ENCODE peak calls at places on chromosomes 1 and 21, in eight cellular contexts. K is hippocampal formation; X is DMS153; G is H54; Q is stomach; R is stimulated activated CD4-positive, alpha-beta T cell treated with anti-CD3 and anti-CD28 coated beads, TNF-alpha, amount 100 ng/mL, for 1 hour; B is activated gamma-delta T cell treated with Interleukin-2 at 50 U/mL for 16 hours; U is activated CD8-positive, alpha-beta memory T cell treated with anti-CD3 and anti-CD28 coated beads, Interleukin-2, amount 50 U/mL, for 48 hours. M is an unnamed sample.

GRCh38 chr1:85244271-85245053 is 15.0 kb downstream of the C1orf52 start:
- DNase-seq in U (no peak), X (no peak), R (no peak), G (no peak), B (no peak), K (no peak), Q (no peak), M (no peak)

GRCh38 chr1:19637606-19638005 is 6.5 kb upstream of the NBL1 start:
- DNase-seq in R (no peak), U (no peak), K (no peak), G (no peak), X (no peak), Q (no peak), B (no peak), M (no peak)

GRCh38 chr1:40944841-40945430 is 34.6 kb upstream of the CTPS1 start:
- DNase-seq in U (no peak), X (no peak), B (no peak), G (no peak), Q (peak), K (no peak), R (no peak), M (no peak)

GRCh38 chr1:84674021-84674420 is 16.2 kb downstream of the SSX2IP start:
- DNase-seq in K (no peak), R (no peak), Q (no peak), B (no peak), X (no peak), U (no peak), G (no peak), M (no peak)

GRCh38 chr1:107976431-107977215 is 11.6 kb upstream of the VAV3 start:
- DNase-seq in X (no peak), B (no peak), R (no peak), K (no peak), Q (no peak), G (no peak), U (no peak), M (no peak)

GRCh38 chr1:2014726-2015382 is 4.3 kb upstream of the GABRD start:
- DNase-seq in K (no peak), X (no peak), U (no peak), R (no peak), B (no peak), G (peak), Q (no peak), M (no peak)

GRCh38 chr1:115262886-115263285 is 75.2 kb downstream of the NGF start:
- DNase-seq in Q (no peak), U (no peak), K (no peak), X (no peak), G (no peak), R (no peak), B (no peak), M (no peak)

GRCh38 chr1:230236951-230237350 is 169.9 kb downstream of the GALNT2 start:
- DNase-seq in Q (no peak), K (no peak), U (no peak), X (no peak), B (no peak), R (no peak), G (no peak), M (no peak)

GRCh38 chr1:35886606-35887431 is 3.8 kb downstream of the AGO1 start:
- DNase-seq in G (no peak), U (no peak), K (no peak), Q (no peak), B (no peak), X (peak), R (no peak), M (no peak)

GRCh38 chr1:229971141-229971540 is 95.9 kb upstream of the GALNT2 start:
- DNase-seq in G (no peak), B (no peak), K (no peak), Q (no peak), R (no peak), X (no peak), U (no peak), M (no peak)

GRCh38 chr1:25004355-25004754 is 74.3 kb upstream of the RUNX3 start:
- DNase-seq in Q (no peak), K (no peak), U (no peak), X (no peak), R (no peak), G (no peak), B (no peak), M (no peak)

GRCh38 chr1:162171078-162171477 is 101.6 kb downstream of the NOS1AP start:
- DNase-seq in Q (no peak), R (no peak), G (peak), B (no peak), U (no peak), K (no peak), X (no peak), M (no peak)

GRCh38 chr1:41479000-41479807 is 5.3 kb downstream of the EDN2 start:
- DNase-seq in G (no peak), R (no peak), U (no peak), K (no peak), Q (no peak), B (no peak), X (no peak), M (no peak)

GRCh38 chr1:245154429-245155185 is at the start of gene KIF26B:
- DNase-seq in K (no peak), G (peak), X (peak), B (no peak), R (no peak), U (peak), Q (no peak), M (no peak)

GRCh38 chr1:74629283-74629682 is 44.3 kb downstream of the ERICH3 start:
- DNase-seq in Q (no peak), X (no peak), R (no peak), K (no peak), B (no peak), U (no peak), G (no peak), M (no peak)

GRCh38 chr1:21447311-21447710 is 7.4 kb downstream of the NBPF3 start:
- DNase-seq in G (no peak), X (no peak), R (no peak), Q (no peak), K (no peak), B (no peak), U (no peak), M (no peak)

GRCh38 chr1:197468581-197469175 is 200.6 kb downstream of the CRB1 start:
- DNase-seq in U (no peak), Q (no peak), B (no peak), K (no peak), G (no peak), R (no peak), X (no peak), M (no peak)

GRCh38 chr1:160219062-160219929 is 14.1 kb downstream of the PEA15 start:
- DNase-seq in X (peak), Q (peak), U (no peak), R (no peak), G (peak), B (no peak), K (peak), M (peak)

GRCh38 chr1:56916630-56917029 is 49.2 kb downstream of the C8B start:
- DNase-seq in U (no peak), R (no peak), X (no peak), Q (no peak), B (no peak), K (no peak), G (no peak), M (no peak)

GRCh38 chr1:64062941-64063581 is 140.4 kb upstream of the UBE2U start:
- DNase-seq in G (no peak), Q (no peak), R (no peak), U (no peak), B (no peak), K (no peak), X (no peak), M (no peak)

GRCh38 chr21:37784591-37785318 is 131.5 kb downstream of the KCNJ6 start:
- DNase-seq in G (no peak), Q (no peak), X (no peak), K (no peak), U (no peak), R (no peak), B (no peak), M (no peak)

GRCh38 chr1:211258310-211258755 is 833 bp upstream of the RCOR3 start:
- DNase-seq in Q (peak), U (peak), R (peak), B (peak), G (peak), X (peak), K (peak), M (peak)

GRCh38 chr1:109579044-109579443 is 30.6 kb downstream of the GNAI3 start:
- DNase-seq in K (no peak), G (no peak), U (no peak), Q (no peak), X (no peak), B (no peak), R (no peak), M (no peak)

GRCh38 chr1:161427733-161428516 is 60.2 kb upstream of the CFAP126 start:
- DNase-seq in X (no peak), Q (no peak), U (peak), R (no peak), K (no peak), G (peak), B (no peak), M (no peak)

GRCh38 chr1:170075186-170075585 is 691 bp upstream of the KIFAP3 start:
- DNase-seq in R (no peak), K (no peak), X (no peak), B (peak), G (no peak), U (no peak), Q (no peak), M (peak)

GRCh38 chr21:26280715-26281310 is 110.2 kb upstream of the APP start:
- DNase-seq in R (no peak), G (no peak), U (no peak), X (no peak), B (no peak), K (no peak), Q (no peak), M (no peak)

GRCh38 chr21:34669149-34669879 is 520 bp downstream of the CLIC6 start:
- DNase-seq in Q (peak), X (peak), G (no peak), B (peak), R (no peak), K (no peak), U (peak), M (no peak)

GRCh38 chr1:6167391-6168303 is 12.5 kb downstream of the CHD5 start:
- DNase-seq in R (no peak), Q (no peak), G (no peak), U (no peak), K (no peak), B (no peak), X (no peak), M (no peak)

GRCh38 chr1:108050911-108051624 is 86.1 kb upstream of the VAV3 start:
- DNase-seq in K (no peak), G (no peak), Q (no peak), U (no peak), R (no peak), X (no peak), B (no peak), M (no peak)

GRCh38 chr1:27652505-27652904 is 17.5 kb upstream of the FGR start:
- DNase-seq in B (no peak), G (no peak), Q (no peak), K (no peak), X (no peak), U (no peak), R (no peak), M (no peak)

GRCh38 chr1:78223417-78224215 is 177.8 kb downstream of the GIPC2 start:
- DNase-seq in U (no peak), X (no peak), K (no peak), G (no peak), R (no peak), Q (no peak), B (no peak), M (no peak)

GRCh38 chr1:19073311-19074186 is 117.1 kb upstream of the IFFO2 start:
- DNase-seq in G (no peak), Q (peak), U (no peak), R (no peak), K (no peak), B (no peak), X (no peak), M (no peak)

GRCh38 chr1:211603191-211603701 is 24.3 kb upstream of the SLC30A1 start:
- DNase-seq in U (no peak), R (no peak), Q (no peak), X (no peak), G (no peak), K (no peak), B (no peak), M (no peak)

M was measured in NCI-H2107.